ENCODE peak calls at places on chromosomes 12 and 14, in ten cellular contexts. A is LNCaP clone FGC, L is NCI-H1417, T is amygdala, C is WERI-Rb-1, K is GM20000, E is posterior cingulate gyrus, R is nephron progenitor cell, F is ELR, I is AG08395. G is an unnamed sample.

GRCh38 chr12:113723631-113724030 is 242.5 kb downstream of the RBM19 start:
- DNase-seq in T (no peak), L (no peak), I (no peak), E (no peak), A (no peak), C (no peak), K (no peak), F (no peak), R (no peak), G (no peak)

GRCh38 chr14:50362791-50363733 is 33.6 kb downstream of the CDKL1 start:
- DNase-seq in C (no peak), L (no peak), T (no peak), F (peak; percentile 8), I (no peak), R (no peak), A (no peak), K (peak; percentile 52), E (no peak), G (no peak)

GRCh38 chr14:50820786-50821185 is 10.2 kb downstream of the NIN start:
- DNase-seq in K (no peak), A (no peak), C (no peak), E (no peak), R (no peak), I (no peak), L (no peak), F (no peak), T (no peak), G (no peak)

GRCh38 chr12:130955238-130955816 is 1.6 kb downstream of the ADGRD1 start:
- DNase-seq in C (no peak), K (no peak), T (no peak), L (no peak), A (no peak), I (no peak), F (no peak), E (no peak), R (no peak), G (no peak)

GRCh38 chr12:64701283-64701682 is 57.9 kb downstream of the GNS start:
- DNase-seq in R (no peak), A (no peak), F (no peak), L (peak; percentile 14), K (no peak), I (no peak), E (no peak), T (no peak), C (no peak), G (no peak)

GRCh38 chr12:645563-646071 is 17.6 kb downstream of the NINJ2 start:
- DNase-seq in K (no peak), I (peak; percentile 61), L (no peak), F (peak; percentile 80), A (no peak), E (no peak), C (no peak), R (no peak), T (no peak), G (peak; percentile 21)

GRCh38 chr14:77390188-77390587 is 13.0 kb downstream of the SAMD15 start:
- DNase-seq in A (no peak), L (no peak), C (no peak), R (no peak), E (no peak), K (no peak), T (no peak), I (no peak), F (no peak), G (no peak)

GRCh38 chr12:129564768-129565167 is 339.1 kb downstream of the TMEM132D start:
- DNase-seq in L (no peak), A (no peak), R (no peak), E (no peak), I (no peak), C (no peak), F (no peak), T (no peak), K (no peak), G (no peak)

GRCh38 chr14:74594021-74594420 is 18.0 kb downstream of the LTBP2 start:
- DNase-seq in C (no peak), K (no peak), R (no peak), L (no peak), E (no peak), I (no peak), T (no peak), F (no peak), A (no peak), G (no peak)

GRCh38 chr12:124567673-124568373 is 411 bp upstream of the NCOR2 start:
- DNase-seq in E (peak; percentile 90), C (peak; percentile 88), K (peak; percentile 97), A (peak; percentile 79), R (peak; percentile 82), T (peak; percentile 60), I (peak; percentile 97), L (peak; percentile 98), F (peak; percentile 81), G (peak; percentile 87)

GRCh38 chr12:52022841-52023181 is 16.1 kb downstream of the TAMALIN start:
- DNase-seq in I (no peak), T (no peak), K (no peak), F (no peak), E (no peak), A (no peak), L (no peak), R (peak; percentile 38), C (peak; percentile 72), G (no peak)

GRCh38 chr14:69204753-69205152 is 13.5 kb downstream of the EXD2 start:
- DNase-seq in R (no peak), L (no peak), C (no peak), I (no peak), E (no peak), A (no peak), K (no peak), F (peak; percentile 34), T (no peak), G (no peak)

GRCh38 chr12:56234746-56235436 is 5.0 kb downstream of the SLC39A5 start:
- DNase-seq in E (no peak), T (no peak), A (no peak), C (no peak), L (no peak), K (no peak), I (no peak), F (no peak), R (no peak), G (no peak)

GRCh38 chr14:90276627-90277367 is 20.4 kb downstream of the PSMC1 start:
- DNase-seq in L (no peak), E (no peak), F (peak; percentile 56), I (no peak), C (no peak), R (no peak), T (no peak), A (no peak), K (no peak), G (no peak)

GRCh38 chr12:27163894-27164293 is 80.2 kb upstream of the STK38L start:
- DNase-seq in E (no peak), C (no peak), I (no peak), F (no peak), L (no peak), K (no peak), T (no peak), A (no peak), R (no peak), G (no peak)

G was measured in hippocampal formation.